ENCODE peak calls at places on chromosomes 2 and 18, in four cellular contexts. One of them, this sample, is unnamed.

GRCh38 chr2:167856190-167856589 is 391.2 kb downstream of the STK39 start:
- DNase-seq in hepatocyte: no peak
- DNase-seq in GM12865: no peak
- DNase-seq in fibroblast of pulmonary artery: no peak
- DNase-seq in this sample: no peak

GRCh38 chr2:224646242-224646846 is 61.2 kb upstream of the CUL3 start:
- DNase-seq in GM12865: peak; percentile 58
- DNase-seq in fibroblast of pulmonary artery: peak; percentile 4
- DNase-seq in hepatocyte: no peak
- DNase-seq in this sample: peak; percentile 39

GRCh38 chr2:66390811-66391210 is 44.1 kb upstream of the MEIS1 start:
- DNase-seq in fibroblast of pulmonary artery: no peak
- DNase-seq in hepatocyte: no peak
- DNase-seq in GM12865: no peak
- DNase-seq in this sample: no peak

GRCh38 chr18:62877448-62878221 is 162.3 kb downstream of the PHLPP1 start:
- DNase-seq in hepatocyte: peak; percentile 6
- DNase-seq in GM12865: no peak
- DNase-seq in fibroblast of pulmonary artery: peak; percentile 88
- DNase-seq in this sample: peak; percentile 59

GRCh38 chr18:72342933-72343332 is 201.2 kb downstream of the CBLN2 start:
- DNase-seq in fibroblast of pulmonary artery: no peak
- DNase-seq in hepatocyte: no peak
- DNase-seq in GM12865: no peak
- DNase-seq in this sample: peak; percentile 39

GRCh38 chr18:54684786-54685185 is 93.7 kb downstream of the DYNAP start:
- DNase-seq in GM12865: no peak
- DNase-seq in fibroblast of pulmonary artery: peak; percentile 66
- DNase-seq in hepatocyte: peak; percentile 61
- DNase-seq in this sample: peak; percentile 89

GRCh38 chr2:119645173-119645846 is 33.7 kb upstream of the TMEM177 start:
- DNase-seq in hepatocyte: no peak
- DNase-seq in GM12865: no peak
- DNase-seq in fibroblast of pulmonary artery: peak; percentile 59
- DNase-seq in this sample: peak; percentile 59

GRCh38 chr2:119260636-119261497 is 37.2 kb downstream of the STEAP3 start:
- DNase-seq in fibroblast of pulmonary artery: no peak
- DNase-seq in GM12865: no peak
- DNase-seq in hepatocyte: no peak
- DNase-seq in this sample: peak; percentile 31

GRCh38 chr2:67489396-67489795 is 92.3 kb downstream of the ETAA1 start:
- DNase-seq in GM12865: no peak
- DNase-seq in fibroblast of pulmonary artery: no peak
- DNase-seq in hepatocyte: no peak
- DNase-seq in this sample: no peak

GRCh38 chr18:43893001-43893637 is 615.8 kb upstream of the SYT4 start:
- DNase-seq in hepatocyte: peak; percentile 26
- DNase-seq in fibroblast of pulmonary artery: peak; percentile 61
- DNase-seq in GM12865: no peak
- DNase-seq in this sample: peak; percentile 81

GRCh38 chr2:102100371-102101096 is 42.0 kb upstream of the IL1R1 start:
- DNase-seq in GM12865: peak; percentile 33
- DNase-seq in hepatocyte: peak; percentile 43
- DNase-seq in fibroblast of pulmonary artery: peak; percentile 62
- DNase-seq in this sample: peak; percentile 28

DNA sequence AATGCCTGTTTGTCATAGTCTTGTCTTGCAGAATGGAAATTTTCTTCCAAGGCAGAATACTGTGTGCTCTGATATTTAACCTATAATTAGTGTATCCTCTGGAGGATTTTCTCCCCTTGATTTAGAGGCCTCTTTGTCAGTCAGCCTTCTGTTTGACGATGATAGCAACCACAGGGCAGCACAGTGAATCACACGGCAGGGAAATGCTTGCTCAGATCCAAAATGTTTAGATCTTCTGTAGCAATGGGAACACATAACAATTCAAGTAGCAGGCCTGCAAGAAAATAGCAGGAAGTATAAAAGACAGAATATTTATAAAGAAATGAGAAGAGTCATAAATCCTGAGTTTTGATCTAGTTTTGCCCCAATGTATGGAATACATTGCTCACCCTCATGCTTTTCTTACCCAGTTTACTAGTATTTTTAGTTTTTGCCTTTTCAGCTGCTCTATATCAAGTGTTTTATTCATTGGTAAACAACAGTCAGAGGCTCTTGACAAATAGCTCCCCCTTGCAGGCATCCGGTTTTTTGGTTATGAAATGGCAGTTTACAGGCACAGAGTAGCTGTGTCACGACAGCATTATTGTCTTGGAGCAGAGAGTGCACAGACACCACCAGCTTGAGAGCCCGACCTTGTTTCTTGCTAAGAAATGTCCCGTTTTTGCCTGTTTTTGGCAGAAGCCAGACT is 185.1 kb downstream of the MYO3B start:
- DNase-seq in fibroblast of pulmonary artery: peak; percentile 1
- DNase-seq in hepatocyte: no peak
- DNase-seq in GM12865: no peak
- DNase-seq in this sample: no peak
- TF ChIP-seq CTCF in fibroblast of pulmonary artery: no peak
- TF ChIP-seq CTCF in hepatocyte: no peak
- TF ChIP-seq CTCF in GM12865: no peak
- TF ChIP-seq CTCF in this sample: no peak

DNA sequence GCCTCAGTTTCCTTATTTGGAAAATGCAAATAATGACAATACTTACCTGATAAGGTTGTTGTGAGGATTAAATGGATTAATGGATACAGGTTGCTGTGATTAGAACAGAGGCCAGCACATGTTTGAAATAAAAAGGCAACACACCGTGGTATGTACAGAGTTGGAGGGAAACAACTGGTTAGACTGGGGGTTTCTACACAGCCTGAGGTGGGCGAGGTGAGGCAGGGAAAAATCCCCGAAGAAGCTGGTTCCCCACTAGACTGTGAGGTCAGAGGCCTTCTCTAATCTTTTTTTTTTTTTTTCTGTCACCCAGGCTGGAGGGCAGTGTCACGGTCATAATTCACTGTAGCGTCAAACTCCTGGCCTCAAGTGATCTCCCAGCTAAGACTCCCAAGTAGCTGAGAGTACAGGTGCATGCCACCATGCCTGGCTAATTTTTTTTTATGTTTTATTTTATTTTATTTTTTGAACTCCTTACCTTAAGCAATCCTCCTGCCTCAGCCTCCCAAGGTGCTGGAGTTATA is 1.2 kb upstream of the E2F6 start:
- DNase-seq in fibroblast of pulmonary artery: no peak
- DNase-seq in GM12865: peak; percentile 26
- DNase-seq in hepatocyte: no peak
- DNase-seq in this sample: no peak
- H3K4me3 ChIP-seq in fibroblast of pulmonary artery: no peak overlapping the region
- H3K4me3 ChIP-seq in GM12865: peak overlapping the region; percentile 93
- H3K4me3 ChIP-seq in hepatocyte: no peak overlapping the region
- H3K4me3 ChIP-seq in this sample: no peak overlapping the region

GRCh38 chr2:2096803-2097464 is 234.1 kb downstream of the MYT1L start:
- DNase-seq in GM12865: no peak
- DNase-seq in hepatocyte: no peak
- DNase-seq in fibroblast of pulmonary artery: no peak
- DNase-seq in this sample: no peak

GRCh38 chr2:2098458-2099167 is 232.5 kb downstream of the MYT1L start:
- DNase-seq in GM12865: no peak
- DNase-seq in fibroblast of pulmonary artery: no peak
- DNase-seq in hepatocyte: no peak
- DNase-seq in this sample: no peak

GRCh38 chr2:2097549-2097948 is 233.5 kb downstream of the MYT1L start:
- DNase-seq in hepatocyte: no peak
- DNase-seq in GM12865: no peak
- DNase-seq in fibroblast of pulmonary artery: no peak
- DNase-seq in this sample: no peak

DNA sequence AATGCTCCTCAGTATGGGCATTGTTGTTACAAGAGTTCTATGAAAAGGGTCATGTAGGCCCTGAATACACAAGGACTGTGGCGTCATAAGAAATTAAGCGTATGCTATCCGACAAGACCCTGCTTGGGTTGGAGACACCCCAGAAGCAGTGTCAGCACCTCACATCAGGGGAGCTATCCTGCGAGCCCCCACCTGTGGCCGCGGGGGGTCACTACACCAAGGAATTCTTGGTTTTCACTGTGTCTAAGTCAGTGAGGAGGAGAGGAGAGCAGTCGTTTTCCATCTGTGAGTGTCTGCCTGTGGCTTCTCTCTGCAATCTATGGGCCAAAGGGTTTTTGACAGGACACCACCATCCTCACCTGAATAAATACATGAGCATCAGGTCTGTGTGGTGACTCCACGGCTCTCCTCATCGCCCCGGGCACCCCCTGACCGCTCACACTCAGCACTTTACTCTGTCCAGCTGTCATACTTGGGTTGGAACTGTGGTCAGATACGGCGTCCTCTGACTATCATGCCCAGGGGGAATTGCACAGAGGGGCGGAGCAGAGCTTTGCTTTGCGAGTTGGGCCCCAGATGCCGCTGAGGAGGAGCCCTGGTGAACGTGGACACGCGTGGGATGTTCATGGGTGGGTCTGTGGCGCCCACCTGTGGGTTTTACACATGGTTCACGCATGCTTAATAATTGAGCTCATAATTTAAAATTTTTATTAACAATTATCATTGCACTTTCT is 235.5 kb downstream of the MYT1L start:
- DNase-seq in GM12865: no peak
- DNase-seq in hepatocyte: no peak
- DNase-seq in fibroblast of pulmonary artery: no peak
- DNase-seq in this sample: no peak
- TF ChIP-seq CTCF in GM12865: no peak
- TF ChIP-seq CTCF in hepatocyte: no peak
- TF ChIP-seq CTCF in fibroblast of pulmonary artery: no peak
- TF ChIP-seq CTCF in this sample: no peak

GRCh38 chr2:236603361-236604015 is 33.9 kb downstream of the ACKR3 start:
- DNase-seq in GM12865: no peak
- DNase-seq in hepatocyte: no peak
- DNase-seq in fibroblast of pulmonary artery: no peak
- DNase-seq in this sample: no peak

GRCh38 chr2:236606023-236606422 is 36.4 kb downstream of the ACKR3 start:
- DNase-seq in GM12865: no peak
- DNase-seq in hepatocyte: no peak
- DNase-seq in fibroblast of pulmonary artery: no peak
- DNase-seq in this sample: no peak

GRCh38 chr2:236602678-236603077 is 33.1 kb downstream of the ACKR3 start:
- DNase-seq in hepatocyte: no peak
- DNase-seq in GM12865: no peak
- DNase-seq in fibroblast of pulmonary artery: no peak
- DNase-seq in this sample: no peak

GRCh38 chr2:236607471-236608307 is 38.1 kb downstream of the ACKR3 start:
- DNase-seq in hepatocyte: peak; percentile 19
- DNase-seq in GM12865: peak; percentile 13
- DNase-seq in fibroblast of pulmonary artery: peak; percentile 3
- DNase-seq in this sample: peak; percentile 89

DNA sequence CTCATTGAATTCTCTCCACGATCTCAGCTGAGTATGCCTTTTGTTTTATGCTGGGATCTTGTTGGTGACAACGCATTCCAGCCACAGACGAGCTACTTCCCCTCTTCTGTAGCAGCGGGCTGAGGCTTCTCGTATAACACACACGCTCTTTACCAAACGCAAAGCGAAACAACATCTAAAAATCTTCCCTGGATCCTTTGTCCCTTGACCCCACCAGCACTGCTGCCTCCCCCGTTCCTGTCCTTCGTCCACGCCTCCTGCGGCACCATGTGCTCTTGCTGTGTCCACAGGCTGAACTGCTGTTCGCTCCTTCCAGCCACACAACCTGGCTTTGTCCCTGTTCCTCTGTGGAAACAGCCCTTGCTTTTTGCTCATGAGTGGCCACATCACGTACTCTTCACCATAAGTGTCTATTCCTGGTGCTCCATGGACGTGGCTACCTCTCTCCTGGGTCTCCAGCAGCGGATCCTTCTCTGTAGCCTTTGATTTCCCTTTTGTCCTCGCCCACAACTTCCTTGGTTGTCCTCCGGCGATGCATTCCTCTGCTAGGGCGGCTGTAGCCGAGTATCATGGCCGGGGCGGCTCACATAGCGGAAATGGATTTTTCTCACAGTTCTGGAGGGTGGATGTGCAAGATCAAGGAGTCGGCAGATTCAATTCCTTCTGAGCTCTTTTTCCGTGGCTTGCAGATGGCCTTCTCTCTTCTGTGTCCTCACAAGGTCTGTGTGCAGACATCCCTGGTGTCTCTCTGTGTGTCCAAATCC is 35.5 kb downstream of the ACKR3 start:
- DNase-seq in GM12865: no peak
- DNase-seq in fibroblast of pulmonary artery: no peak
- DNase-seq in hepatocyte: no peak
- DNase-seq in this sample: no peak
- H3K4me3 ChIP-seq in GM12865: no peak overlapping the region
- H3K4me3 ChIP-seq in fibroblast of pulmonary artery: no peak overlapping the region
- H3K4me3 ChIP-seq in hepatocyte: no peak overlapping the region
- H3K4me3 ChIP-seq in this sample: no peak overlapping the region

GRCh38 chr18:78171954-78172353 is 807.7 kb upstream of the SALL3 start:
- DNase-seq in fibroblast of pulmonary artery: no peak
- DNase-seq in GM12865: no peak
- DNase-seq in hepatocyte: no peak
- DNase-seq in this sample: no peak
- TF ChIP-seq CTCF in fibroblast of pulmonary artery: no peak
- TF ChIP-seq CTCF in GM12865: no peak
- TF ChIP-seq CTCF in hepatocyte: no peak
- TF ChIP-seq CTCF in this sample: no peak

GRCh38 chr2:206088248-206088647 is 2.3 kb upstream of the INO80D start:
- DNase-seq in hepatocyte: no peak
- DNase-seq in GM12865: no peak
- DNase-seq in fibroblast of pulmonary artery: no peak
- DNase-seq in this sample: no peak
- H3K4me3 ChIP-seq in hepatocyte: no peak overlapping the region
- H3K4me3 ChIP-seq in GM12865: no peak overlapping the region
- H3K4me3 ChIP-seq in fibroblast of pulmonary artery: no peak overlapping the region
- H3K4me3 ChIP-seq in this sample: no peak overlapping the region